ENCODE peak calls at places on chromosome 11, in six cellular contexts. D is right atrium auricular region; Q is ovary; J is A549; X is lower lobe of right lung; M is CD4-positive, CD25-positive, alpha-beta regulatory T cell. C is an unnamed sample.
A peak's percentile ranks its signal among the peaks of the same experiment; 100 is the strongest.

GRCh38 chr11:43327987-43328386 is 16.2 kb downstream of the API5 start:
- DNase-seq in J (peak; percentile 54), Q (no peak), X (no peak), M (no peak), D (no peak), C (no peak)

GRCh38 chr11:109062445-109062844 is 359.5 kb upstream of the C11orf87 start:
- DNase-seq in Q (no peak), J (no peak), D (no peak), M (no peak), X (no peak), C (no peak)

GRCh38 chr11:78651923-78652602 is 77.4 kb upstream of the NARS2 start:
- DNase-seq in Q (no peak), J (no peak), X (no peak), M (no peak), D (peak; percentile 48), C (no peak)

GRCh38 chr11:47106839-47107520 is 69.7 kb downstream of the ARFGAP2 start:
- DNase-seq in D (no peak), X (no peak), M (no peak), J (no peak), Q (no peak), C (no peak)

GRCh38 chr11:106062592-106062949 is 14.6 kb downstream of the KBTBD3 start:
- DNase-seq in M (no peak), Q (no peak), J (no peak), D (no peak), X (no peak), C (no peak)

GRCh38 chr11:78080818-78081495 is 1.3 kb upstream of the NDUFC2 start:
- DNase-seq in M (no peak), Q (no peak), J (no peak), D (no peak), X (no peak), C (no peak)

GRCh38 chr11:9178716-9179115 is 86.4 kb downstream of the DENND5A start:
- DNase-seq in X (no peak), Q (no peak), J (no peak), M (no peak), D (no peak), C (no peak)

GRCh38 chr11:120068114-120068573 is 69.8 kb downstream of the TRIM29 start:
- DNase-seq in D (no peak), J (no peak), X (no peak), Q (no peak), M (no peak), C (no peak)

GRCh38 chr11:92981508-92982043 is 12.1 kb downstream of the MTNR1B start:
- DNase-seq in M (no peak), D (no peak), Q (no peak), J (no peak), X (no peak), C (no peak)

GRCh38 chr11:92099183-92099582 is 125.4 kb upstream of the FAT3 start:
- DNase-seq in Q (no peak), M (no peak), X (no peak), J (no peak), D (no peak), C (no peak)

GRCh38 chr11:28860898-28861297 is 752.7 kb downstream of the METTL15 start:
- DNase-seq in J (peak; percentile 72), X (no peak), M (no peak), Q (no peak), D (no peak), C (no peak)

GRCh38 chr11:64357904-64358535 is 942 bp upstream of the RPS6KA4 start:
- DNase-seq in Q (no peak), D (no peak), X (no peak), M (no peak), J (peak; percentile 56), C (no peak)

GRCh38 chr11:45607995-45608394 is 57.4 kb downstream of the CHST1 start:
- DNase-seq in M (no peak), D (peak; percentile 36), X (no peak), J (no peak), Q (no peak), C (no peak)

GRCh38 chr11:77159937-77160495 is 32.0 kb downstream of the MYO7A start:
- DNase-seq in D (no peak), M (no peak), X (no peak), Q (no peak), J (no peak), C (no peak)

GRCh38 chr11:69306821-69307220 is 12.9 kb downstream of the MYEOV start:
- DNase-seq in Q (no peak), D (no peak), X (no peak), J (no peak), M (no peak), C (no peak)

GRCh38 chr11:116199182-116199581 is 573.6 kb downstream of the BUD13 start:
- DNase-seq in M (no peak), X (no peak), J (no peak), D (no peak), Q (no peak), C (no peak)

GRCh38 chr11:69750108-69750850 is 24.9 kb downstream of the FGF4 start:
- DNase-seq in Q (no peak), J (no peak), M (no peak), D (no peak), X (no peak), C (no peak)

GRCh38 chr11:47998733-47999359 is 18.5 kb downstream of the PTPRJ start:
- DNase-seq in M (no peak), D (no peak), X (no peak), Q (no peak), J (peak; percentile 75), C (no peak)

GRCh38 chr11:60288531-60288930 is 8.1 kb downstream of the MS4A4A start:
- DNase-seq in J (no peak), Q (no peak), D (no peak), M (no peak), X (no peak), C (no peak)

GRCh38 chr11:17388609-17389204 is at the start of gene KCNJ11:
- DNase-seq in J (no peak), Q (no peak), X (no peak), D (no peak), M (no peak), C (no peak)

GRCh38 chr11:17293308-17293707 is 16.8 kb downstream of the NUCB2 start:
- DNase-seq in D (no peak), J (no peak), M (no peak), Q (no peak), X (no peak), C (no peak)

GRCh38 chr11:61951484-61952135 is 1.5 kb downstream of the BEST1 start:
- DNase-seq in X (no peak), D (peak; percentile 55), M (no peak), J (no peak), Q (no peak), C (no peak)

GRCh38 chr11:11982975-11983374 is 25.5 kb downstream of the DKK3 start:
- DNase-seq in X (no peak), M (no peak), Q (no peak), J (no peak), D (no peak), C (no peak)

GRCh38 chr11:104254347-104254746 is 90.4 kb upstream of the PDGFD start:
- DNase-seq in D (no peak), J (peak; percentile 26), Q (no peak), X (no peak), M (no peak), C (no peak)

GRCh38 chr11:72122607-72123006 is 10.1 kb upstream of the ANAPC15 start:
- DNase-seq in X (no peak), M (no peak), D (no peak), Q (no peak), J (no peak), C (no peak)

GRCh38 chr11:72123117-72123653 is 10.7 kb upstream of the ANAPC15 start:
- DNase-seq in J (no peak), X (no peak), D (no peak), M (no peak), Q (no peak), C (no peak)

GRCh38 chr11:72127923-72128322 is 7.6 kb upstream of the FOLR3 start:
- DNase-seq in J (no peak), M (no peak), Q (no peak), D (no peak), X (no peak), C (no peak)

GRCh38 chr11:72124046-72124445 is 11.5 kb upstream of the FOLR3 start:
- DNase-seq in J (no peak), M (no peak), X (no peak), Q (no peak), D (no peak), C (no peak)

GRCh38 chr11:72125956-72126355 is 9.6 kb upstream of the FOLR3 start:
- DNase-seq in D (no peak), M (no peak), Q (no peak), J (no peak), X (no peak), C (no peak)
- H3K9me3 ChIP-seq in D (no peaks in the 10 kb centered on the region), M (peaks cover 13% of the 10 kb centered on the region), Q (no peaks in the 10 kb centered on the region), J (no peaks in the 10 kb centered on the region), X (no peaks in the 10 kb centered on the region), C (no peaks in the 10 kb centered on the region)

DNA sequence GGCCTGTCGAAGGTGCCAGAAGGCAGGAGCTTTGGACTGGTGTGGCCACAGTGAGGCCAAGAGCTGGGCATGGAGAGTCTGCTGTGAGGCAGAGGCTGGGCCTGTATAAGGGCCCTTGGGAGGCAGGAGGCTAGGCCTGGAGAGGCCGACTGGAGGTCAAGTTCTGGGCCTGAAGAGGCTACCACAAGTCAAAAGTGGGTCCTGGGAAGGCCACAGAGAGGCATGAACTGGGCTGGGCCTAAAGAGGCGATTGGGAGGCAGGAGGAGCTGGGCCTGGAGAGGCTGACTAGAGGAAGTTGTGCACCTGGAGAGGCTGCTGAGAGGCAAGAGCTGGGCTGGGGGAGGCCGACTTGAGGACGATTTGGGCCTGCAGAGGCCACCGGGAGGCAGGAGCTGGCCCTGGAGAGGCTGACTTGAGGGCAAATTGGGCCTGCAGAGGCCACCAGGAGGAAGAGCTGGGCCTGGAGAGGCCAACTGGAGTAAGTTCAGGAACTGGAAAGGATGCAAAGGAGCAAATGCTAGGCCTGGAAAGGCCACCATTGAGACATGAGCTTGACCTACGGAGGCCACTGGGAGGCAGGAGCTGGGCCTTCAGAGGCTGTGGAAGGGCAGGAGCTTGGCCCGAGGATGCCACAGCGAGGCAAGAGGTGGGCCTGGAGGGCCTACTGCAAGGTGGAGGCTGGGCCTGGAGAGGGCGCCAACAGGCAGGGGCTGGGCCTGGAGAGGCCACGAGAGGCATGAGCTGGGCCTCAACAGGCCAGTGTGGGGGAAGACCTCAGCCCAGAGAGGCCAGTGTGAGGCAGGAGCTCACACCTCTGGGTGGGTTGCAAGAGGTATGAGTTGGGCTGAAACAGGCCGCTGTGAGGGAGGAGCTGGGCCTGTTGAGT is 39.8 kb downstream of the OR4C45 start:
- DNase-seq in J (no peak), M (no peak), D (no peak), Q (no peak), X (no peak), C (no peak)
- H3K9me3 ChIP-seq in J (no peaks in the 10 kb centered on the region), M (peaks cover 37% of the 10 kb centered on the region), D (no peaks in the 10 kb centered on the region), Q (peaks cover 6% of the 10 kb centered on the region), X (peaks cover 3% of the 10 kb centered on the region), C (no peaks in the 10 kb centered on the region)

GRCh38 chr11:110331626-110332025 is 35.2 kb upstream of the RDX start:
- DNase-seq in X (no peak), Q (no peak), M (no peak), J (no peak), D (no peak), C (no peak)
- H3K9me3 ChIP-seq in X (peaks cover 6% of the 10 kb centered on the region), Q (no peaks in the 10 kb centered on the region), M (peaks cover 4% of the 10 kb centered on the region), J (no peaks in the 10 kb centered on the region), D (peaks cover 8% of the 10 kb centered on the region), C (no peaks in the 10 kb centered on the region)

DNA sequence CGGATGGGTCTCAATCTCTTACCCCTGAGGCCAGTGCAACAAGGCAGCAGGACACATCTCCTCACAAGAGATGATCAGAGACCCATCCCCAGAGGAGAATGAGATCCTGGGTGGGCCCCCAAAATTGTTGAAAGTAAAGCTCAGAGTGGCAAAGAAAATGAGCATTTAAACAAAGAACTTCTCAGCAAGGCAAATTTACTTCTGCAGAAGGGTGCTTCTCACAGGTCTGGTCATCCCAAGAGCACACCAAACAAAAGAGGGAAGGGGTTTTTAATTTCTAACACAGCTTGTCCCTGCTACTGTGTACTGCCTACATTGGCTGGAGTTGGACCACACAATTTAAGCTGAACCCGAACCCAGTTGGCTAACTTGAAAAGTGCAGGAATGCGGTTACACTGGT is 1628.6 kb upstream of the RAG2 start:
- DNase-seq in M (no peak), X (no peak), J (no peak), D (no peak), Q (no peak), C (no peak)
- H3K9me3 ChIP-seq in M (peaks cover 28% of the 10 kb centered on the region), X (peaks cover 36% of the 10 kb centered on the region), J (peaks cover 16% of the 10 kb centered on the region), D (peaks cover 33% of the 10 kb centered on the region), Q (peaks cover 9% of the 10 kb centered on the region), C (no peaks in the 10 kb centered on the region)